ENCODE peak calls at places on chromosomes 7 and 10, in six cellular contexts. O, N, R, H, U and K are unnamed samples.

GRCh38 chr10:132593900-132594876 is 56.6 kb downstream of the INPP5A start:
- DNase-seq in O (no peak), N (no peak), R (no peak), H (no peak), U (peak), K (no peak)

GRCh38 chr10:33143160-33143728 is 185.2 kb upstream of the ITGB1 start:
- DNase-seq in O (peak), N (peak), R (no peak), H (no peak), U (no peak), K (peak)

GRCh38 chr7:116524609-116525297 is at the start of gene CAV1:
- DNase-seq in O (peak), N (peak), R (peak), H (peak), U (peak), K (peak)

GRCh38 chr7:70856889-70857511 is 274.9 kb upstream of the GALNT17 start:
- DNase-seq in O (peak), N (peak), R (peak), H (peak), U (peak), K (peak)

GRCh38 chr10:31528834-31529233 is 209.8 kb downstream of the ZEB1 start:
- DNase-seq in O (no peak), N (no peak), R (no peak), H (no peak), U (no peak), K (no peak)

GRCh38 chr10:118840071-118840775 is 85.5 kb upstream of the CACUL1 start:
- DNase-seq in O (peak), N (no peak), R (no peak), H (no peak), U (no peak), K (peak)

GRCh38 chr7:132158841-132159240 is 417.4 kb downstream of the PLXNA4 start:
- DNase-seq in O (no peak), N (no peak), R (no peak), H (no peak), U (no peak), K (no peak)

GRCh38 chr7:114650491-114650890 is 235.9 kb downstream of the FOXP2 start:
- DNase-seq in O (no peak), N (no peak), R (no peak), H (no peak), U (no peak), K (no peak)

GRCh38 chr7:12638851-12639467 is 48.5 kb upstream of the ARL4A start:
- DNase-seq in O (peak), N (peak), R (no peak), H (no peak), U (no peak), K (peak)

GRCh38 chr10:95837368-95837776 is 70.4 kb upstream of the CC2D2B start:
- DNase-seq in O (no peak), N (no peak), R (no peak), H (no peak), U (no peak), K (no peak)

GRCh38 chr7:124635416-124635815 is 130.2 kb downstream of the GPR37 start:
- DNase-seq in O (no peak), N (no peak), R (no peak), H (no peak), U (no peak), K (no peak)

GRCh38 chr10:60937784-60938654 is 6.0 kb downstream of the RHOBTB1 start:
- DNase-seq in O (peak), N (peak), R (no peak), H (peak), U (no peak), K (peak)

GRCh38 chr10:99993994-99994689 is 15.6 kb downstream of the DNMBP start:
- DNase-seq in O (peak), N (peak), R (peak), H (peak), U (peak), K (peak)

GRCh38 chr10:126565456-126565855 is 105.0 kb downstream of the C10orf90 start:
- DNase-seq in O (no peak), N (peak), R (no peak), H (no peak), U (no peak), K (no peak)

GRCh38 chr7:98266840-98267239 is 14.6 kb upstream of the BRI3 start:
- DNase-seq in O (peak), N (peak), R (no peak), H (peak), U (no peak), K (peak)

GRCh38 chr7:107918948-107919347 is 28.0 kb downstream of the DLD start:
- DNase-seq in O (no peak), N (no peak), R (no peak), H (no peak), U (no peak), K (no peak)

GRCh38 chr10:8389630-8390029 is 335.1 kb downstream of the GATA3 start:
- DNase-seq in O (no peak), N (no peak), R (no peak), H (no peak), U (no peak), K (peak)

GRCh38 chr10:112750427-112751167 is 199.4 kb upstream of the TCF7L2 start:
- DNase-seq in O (no peak), N (no peak), R (no peak), H (no peak), U (no peak), K (no peak)

GRCh38 chr7:157664034-157664433 is 327.2 kb downstream of the DNAJB6 start:
- DNase-seq in O (no peak), N (no peak), R (no peak), H (no peak), U (no peak), K (no peak)

GRCh38 chr7:82044497-82045080 is 274.7 kb upstream of the HGF start:
- DNase-seq in O (peak), N (peak), R (no peak), H (peak), U (no peak), K (peak)

GRCh38 chr10:48231178-48231577 is 43.3 kb downstream of the FRMPD2 start:
- DNase-seq in O (no peak), N (no peak), R (no peak), H (no peak), U (no peak), K (peak)

GRCh38 chr7:77415474-77415821 is 701 bp downstream of the GSAP start:
- DNase-seq in O (no peak), N (no peak), R (no peak), H (peak), U (no peak), K (no peak)

GRCh38 chr7:130998993-130999602 is 265.1 kb upstream of the KLF14 start:
- DNase-seq in O (peak), N (peak), R (no peak), H (no peak), U (no peak), K (peak)

GRCh38 chr10:18610517-18610916 is 40.9 kb downstream of the NSUN6 start:
- DNase-seq in O (peak), N (peak), R (no peak), H (no peak), U (peak), K (peak)

GRCh38 chr7:537911-538634 is 18.4 kb upstream of the PDGFA start:
- DNase-seq in O (peak), N (peak), R (peak), H (peak), U (no peak), K (peak)
- H3K4me3 ChIP-seq in O (no peak), N (no peak), R (no peak), H (no peak), U (no peak), K (no peak)

DNA sequence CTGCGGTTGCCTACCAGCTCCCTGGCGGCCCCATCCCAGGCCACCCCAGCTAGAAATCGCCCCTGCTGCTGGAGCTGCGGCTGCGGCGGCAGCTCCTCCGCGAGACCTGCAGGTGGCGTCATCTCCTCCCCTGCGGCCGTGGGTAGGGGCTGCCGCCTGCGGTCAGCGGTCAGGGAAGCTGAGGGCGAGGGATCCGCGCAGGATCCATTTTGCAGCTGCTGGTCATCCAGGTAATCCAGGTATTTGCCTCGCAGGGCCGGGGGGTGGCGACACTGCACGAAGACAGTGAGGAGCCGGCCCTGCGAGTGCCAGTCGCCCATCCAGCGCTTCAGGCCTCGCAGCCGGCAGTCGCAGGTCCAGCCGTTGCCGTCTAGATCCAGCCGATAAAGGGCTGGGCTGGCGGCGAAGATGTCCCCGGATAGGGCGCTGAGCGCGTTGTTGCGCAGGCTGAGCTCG is 1.5 kb downstream of the TRIL start:
- DNase-seq in O (peak), N (peak), R (peak), H (peak), U (peak), K (peak)
- TF ChIP-seq CTCF in O (peak), N (peak), R (peak), H (peak), U (peak), K (peak)

GRCh38 chr10:11853468-11853867 is 30.3 kb downstream of the PROSER2 start:
- DNase-seq in O (no peak), N (no peak), R (no peak), H (no peak), U (no peak), K (no peak)
- H3K4me3 ChIP-seq in O (no peak), N (no peak), R (no peak), H (no peak), U (no peak), K (no peak)

GRCh38 chr10:59808896-59809643 is 55.8 kb upstream of the MRLN start:
- DNase-seq in O (peak), N (peak), R (peak), H (peak), U (peak), K (peak)

GRCh38 chr10:59812541-59813122 is 59.4 kb upstream of the MRLN start:
- DNase-seq in O (no peak), N (no peak), R (no peak), H (no peak), U (no peak), K (no peak)

GRCh38 chr10:59805043-59805442 is 51.8 kb upstream of the MRLN start:
- DNase-seq in O (peak), N (no peak), R (no peak), H (peak), U (no peak), K (peak)

GRCh38 chr10:59807629-59808620 is 54.7 kb upstream of the MRLN start:
- DNase-seq in O (no peak), N (no peak), R (peak), H (peak), U (no peak), K (no peak)

DNA sequence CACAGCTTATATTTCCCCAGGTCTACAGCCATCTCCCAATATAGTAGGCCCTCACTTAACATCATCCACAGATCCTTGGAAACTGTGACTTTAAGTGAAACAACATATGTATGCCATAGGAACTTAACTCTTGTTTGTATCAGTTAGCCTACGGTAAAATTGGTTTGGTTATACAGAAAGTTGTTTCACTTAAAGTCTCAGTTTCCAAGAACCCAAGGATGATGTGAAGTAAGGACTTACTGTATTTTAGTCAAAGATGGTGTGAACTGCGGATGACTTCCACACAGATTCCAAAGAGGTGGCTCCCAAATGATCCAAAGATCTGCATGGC is 56.4 kb upstream of the MRLN start:
- DNase-seq in O (no peak), N (no peak), R (no peak), H (no peak), U (no peak), K (no peak)
- TF ChIP-seq CTCF in O (no peak), N (no peak), R (no peak), H (no peak), U (no peak), K (no peak)

GRCh38 chr7:69237541-69237940 is 360.7 kb upstream of the AUTS2 start:
- DNase-seq in O (no peak), N (no peak), R (no peak), H (no peak), U (no peak), K (no peak)

GRCh38 chr7:69228212-69228811 is 370.0 kb upstream of the AUTS2 start:
- DNase-seq in O (no peak), N (no peak), R (no peak), H (no peak), U (no peak), K (no peak)

GRCh38 chr7:69232445-69233376 is 365.6 kb upstream of the AUTS2 start:
- DNase-seq in O (no peak), N (no peak), R (no peak), H (no peak), U (no peak), K (no peak)
- H3K4me3 ChIP-seq in O (no peak), N (no peak), R (no peak), H (no peak), U (peak), K (no peak)

DNA sequence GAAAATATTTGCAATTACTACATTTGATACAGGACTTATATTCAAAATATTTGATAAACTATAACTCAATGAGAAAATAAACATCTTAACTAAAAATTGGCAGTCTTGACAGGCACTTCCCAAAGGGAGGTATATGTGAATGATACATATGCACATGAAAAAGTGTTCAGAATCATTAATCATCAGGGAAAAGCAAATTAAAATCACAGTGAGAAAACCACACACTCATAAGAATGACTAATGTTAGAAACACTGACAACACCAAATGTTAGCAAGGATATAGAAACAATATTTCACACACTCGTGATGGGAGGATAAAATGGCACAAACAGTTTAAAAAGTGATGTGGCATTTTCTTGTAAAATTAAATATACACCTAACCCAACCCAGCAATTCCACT is 4.1 kb upstream of the VPS26A start:
- DNase-seq in O (no peak), N (no peak), R (no peak), H (no peak), U (no peak), K (peak)
- TF ChIP-seq CTCF in O (no peak), N (no peak), R (no peak), H (no peak), U (no peak), K (no peak)